ENCODE peak calls at places on chromosome 17, in eight cellular contexts. One of them, this sample, is unnamed. For H3K9me3, the result is how much of the 10 kb centered on the place peaks cover.

GRCh38 chr17:2044263-2044894 is 2.6 kb downstream of the OVCA2 start:
- DNase-seq in ovary: no peak
- DNase-seq in suprapubic skin: no peak
- DNase-seq in transverse colon: no peak
- DNase-seq in H1: no peak
- DNase-seq in stomach: no peak
- DNase-seq in A549: no peak
- DNase-seq in tibial nerve: no peak
- DNase-seq in this sample: no peak

GRCh38 chr17:82691714-82692113 is 6.8 kb downstream of the RAB40B start:
- DNase-seq in H1: no peak
- DNase-seq in stomach: no peak
- DNase-seq in ovary: no peak
- DNase-seq in transverse colon: no peak
- DNase-seq in suprapubic skin: peak
- DNase-seq in A549: no peak
- DNase-seq in tibial nerve: no peak
- DNase-seq in this sample: no peak

GRCh38 chr17:33284022-33284421 is 9.1 kb downstream of the ASIC2 start:
- DNase-seq in A549: peak
- DNase-seq in stomach: peak
- DNase-seq in H1: no peak
- DNase-seq in ovary: peak
- DNase-seq in tibial nerve: no peak
- DNase-seq in transverse colon: peak
- DNase-seq in suprapubic skin: no peak
- DNase-seq in this sample: peak

GRCh38 chr17:36869441-36869840 is 67.8 kb upstream of the LHX1 start:
- DNase-seq in A549: no peak
- DNase-seq in suprapubic skin: no peak
- DNase-seq in ovary: no peak
- DNase-seq in transverse colon: no peak
- DNase-seq in H1: no peak
- DNase-seq in tibial nerve: no peak
- DNase-seq in stomach: no peak
- DNase-seq in this sample: no peak

GRCh38 chr17:30380643-30381419 is 2.1 kb downstream of the CPD start:
- DNase-seq in tibial nerve: no peak
- DNase-seq in H1: no peak
- DNase-seq in stomach: no peak
- DNase-seq in transverse colon: no peak
- DNase-seq in suprapubic skin: no peak
- DNase-seq in ovary: no peak
- DNase-seq in A549: no peak
- DNase-seq in this sample: no peak

GRCh38 chr17:78375401-78376079 is 2.9 kb upstream of the PGS1 start:
- DNase-seq in suprapubic skin: no peak
- DNase-seq in transverse colon: no peak
- DNase-seq in A549: no peak
- DNase-seq in stomach: no peak
- DNase-seq in ovary: no peak
- DNase-seq in H1: no peak
- DNase-seq in tibial nerve: no peak
- DNase-seq in this sample: peak

GRCh38 chr17:14760212-14760611 is 459.3 kb downstream of the HS3ST3B1 start:
- DNase-seq in H1: no peak
- DNase-seq in ovary: no peak
- DNase-seq in suprapubic skin: no peak
- DNase-seq in stomach: no peak
- DNase-seq in tibial nerve: no peak
- DNase-seq in transverse colon: no peak
- DNase-seq in A549: no peak
- DNase-seq in this sample: no peak

GRCh38 chr17:15398291-15398690 is 56.9 kb upstream of the TEKT3 start:
- DNase-seq in A549: no peak
- DNase-seq in tibial nerve: no peak
- DNase-seq in ovary: no peak
- DNase-seq in stomach: no peak
- DNase-seq in transverse colon: no peak
- DNase-seq in H1: no peak
- DNase-seq in suprapubic skin: no peak
- DNase-seq in this sample: no peak

GRCh38 chr17:77944390-77945222 is 13.9 kb upstream of the TNRC6C start:
- DNase-seq in stomach: no peak
- DNase-seq in ovary: no peak
- DNase-seq in H1: no peak
- DNase-seq in A549: no peak
- DNase-seq in suprapubic skin: no peak
- DNase-seq in transverse colon: no peak
- DNase-seq in tibial nerve: no peak
- DNase-seq in this sample: no peak

GRCh38 chr17:2396568-2397246 is 4.2 kb downstream of the MNT start:
- DNase-seq in tibial nerve: peak
- DNase-seq in suprapubic skin: peak
- DNase-seq in A549: peak
- DNase-seq in H1: peak
- DNase-seq in transverse colon: peak
- DNase-seq in ovary: peak
- DNase-seq in stomach: peak
- DNase-seq in this sample: peak

GRCh38 chr17:61642768-61643167 is 51.7 kb upstream of the NACA2 start:
- DNase-seq in transverse colon: no peak
- DNase-seq in ovary: no peak
- DNase-seq in stomach: no peak
- DNase-seq in A549: no peak
- DNase-seq in tibial nerve: no peak
- DNase-seq in H1: no peak
- DNase-seq in suprapubic skin: no peak
- DNase-seq in this sample: no peak

GRCh38 chr17:68533887-68534700 is 21.9 kb downstream of the PRKAR1A start:
- DNase-seq in A549: no peak
- DNase-seq in stomach: no peak
- DNase-seq in tibial nerve: no peak
- DNase-seq in ovary: no peak
- DNase-seq in H1: no peak
- DNase-seq in suprapubic skin: no peak
- DNase-seq in transverse colon: no peak
- DNase-seq in this sample: no peak

GRCh38 chr17:35988164-35988563 is 1.6 kb upstream of the CCL14 start:
- DNase-seq in stomach: no peak
- DNase-seq in suprapubic skin: no peak
- DNase-seq in A549: no peak
- DNase-seq in ovary: no peak
- DNase-seq in tibial nerve: no peak
- DNase-seq in transverse colon: no peak
- DNase-seq in H1: no peak
- DNase-seq in this sample: no peak

GRCh38 chr17:82536220-82537201 is 17.0 kb downstream of the FOXK2 start:
- DNase-seq in stomach: peak
- DNase-seq in suprapubic skin: no peak
- DNase-seq in ovary: peak
- DNase-seq in A549: no peak
- DNase-seq in transverse colon: no peak
- DNase-seq in tibial nerve: peak
- DNase-seq in H1: no peak
- DNase-seq in this sample: peak

GRCh38 chr17:8384801-8385335 is 1.9 kb upstream of the RPL26 start:
- DNase-seq in A549: peak
- DNase-seq in H1: peak
- DNase-seq in tibial nerve: no peak
- DNase-seq in suprapubic skin: no peak
- DNase-seq in transverse colon: no peak
- DNase-seq in ovary: no peak
- DNase-seq in stomach: no peak
- DNase-seq in this sample: no peak

GRCh38 chr17:41894791-41895331 is 23.9 kb downstream of the ACLY start:
- DNase-seq in ovary: peak
- DNase-seq in suprapubic skin: no peak
- DNase-seq in H1: no peak
- DNase-seq in stomach: no peak
- DNase-seq in tibial nerve: peak
- DNase-seq in transverse colon: no peak
- DNase-seq in A549: no peak
- DNase-seq in this sample: peak

DNA sequence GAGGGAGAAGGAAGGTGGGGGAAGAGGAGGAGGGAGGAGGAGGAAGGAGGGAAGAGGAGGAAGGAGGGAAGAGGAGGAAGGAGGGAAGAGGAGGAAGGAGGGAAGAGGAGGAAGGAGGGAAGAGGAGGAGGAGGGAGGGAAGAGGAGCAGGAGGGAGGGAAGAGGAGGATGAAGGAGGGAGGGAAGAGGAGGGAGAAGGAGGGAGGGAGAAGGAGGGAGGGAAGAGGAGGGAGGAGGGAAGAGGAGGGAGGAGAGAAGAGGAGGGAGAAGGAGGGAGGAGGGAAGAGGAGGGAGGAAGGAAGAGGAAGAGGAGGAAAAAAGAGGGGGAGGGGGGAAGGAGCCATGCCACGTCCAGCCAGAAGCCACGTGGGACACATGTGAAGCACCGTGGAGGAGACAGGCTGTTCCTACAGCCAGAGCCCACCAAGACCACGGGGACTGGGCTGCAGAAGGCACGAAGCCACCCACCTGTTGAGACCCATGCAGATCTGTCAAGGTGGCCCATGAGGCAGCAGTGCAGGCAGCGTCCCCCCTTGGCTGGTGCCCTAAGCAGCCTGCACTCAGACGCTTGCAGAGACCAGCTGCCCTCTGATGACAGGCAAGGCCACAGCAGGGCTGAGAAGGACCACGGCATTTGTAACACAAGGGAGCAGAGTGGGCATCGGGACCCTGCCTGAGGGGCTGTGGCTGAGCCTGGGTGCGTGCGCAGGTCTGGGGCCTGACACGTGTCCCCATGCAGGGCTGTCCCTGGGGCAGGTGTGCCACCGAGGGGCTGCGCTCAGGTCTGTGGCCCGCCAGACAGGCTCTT is 10.3 kb downstream of the NDUFAF8 start:
- DNase-seq in A549: no peak
- DNase-seq in tibial nerve: no peak
- DNase-seq in transverse colon: no peak
- DNase-seq in H1: no peak
- DNase-seq in ovary: no peak
- DNase-seq in stomach: no peak
- DNase-seq in suprapubic skin: no peak
- DNase-seq in this sample: no peak
- H3K4me3 ChIP-seq in A549: no peak
- H3K4me3 ChIP-seq in tibial nerve: no peak
- H3K4me3 ChIP-seq in transverse colon: no peak
- H3K4me3 ChIP-seq in H1: no peak
- H3K4me3 ChIP-seq in ovary: no peak
- H3K4me3 ChIP-seq in stomach: no peak
- H3K4me3 ChIP-seq in suprapubic skin: no peak
- H3K4me3 ChIP-seq in this sample: no peak

DNA sequence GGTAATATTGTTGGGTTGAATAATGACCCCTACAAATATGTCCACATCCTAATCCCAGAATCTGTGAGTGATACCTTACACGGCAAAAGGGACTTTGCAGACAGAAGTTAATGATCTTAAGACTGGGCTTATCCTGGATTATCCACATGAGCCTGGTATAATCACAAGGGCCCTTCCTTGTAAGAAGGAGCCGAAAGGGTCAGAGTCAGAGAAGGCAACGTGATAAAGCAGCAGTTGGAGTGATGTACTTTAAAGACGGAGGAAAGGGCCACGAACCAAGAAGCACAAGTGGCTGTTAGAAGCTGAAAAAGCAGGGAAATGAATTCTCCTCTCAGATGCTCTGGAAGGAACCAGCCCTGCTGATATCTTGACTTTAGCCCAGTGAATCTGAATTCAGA is 137.8 kb downstream of the UTP18 start:
- DNase-seq in transverse colon: no peak
- DNase-seq in tibial nerve: no peak
- DNase-seq in ovary: no peak
- DNase-seq in A549: no peak
- DNase-seq in H1: no peak
- DNase-seq in suprapubic skin: no peak
- DNase-seq in stomach: no peak
- DNase-seq in this sample: no peak
- TF ChIP-seq EP300 in transverse colon: no peak
- TF ChIP-seq EP300 in tibial nerve: no peak
- TF ChIP-seq EP300 in ovary: no peak
- TF ChIP-seq EP300 in A549: no peak
- TF ChIP-seq EP300 in H1: no peak
- TF ChIP-seq EP300 in suprapubic skin: no peak
- TF ChIP-seq EP300 in stomach: no peak
- TF ChIP-seq EP300 in this sample: no peak

GRCh38 chr17:5179003-5179402 is 12.7 kb downstream of the ZNF594 start:
- DNase-seq in ovary: no peak
- DNase-seq in suprapubic skin: no peak
- DNase-seq in tibial nerve: no peak
- DNase-seq in A549: no peak
- DNase-seq in H1: no peak
- DNase-seq in transverse colon: no peak
- DNase-seq in stomach: no peak
- DNase-seq in this sample: no peak

GRCh38 chr17:5184284-5184683 is 7.4 kb downstream of the ZNF594 start:
- DNase-seq in stomach: no peak
- DNase-seq in ovary: no peak
- DNase-seq in A549: no peak
- DNase-seq in suprapubic skin: no peak
- DNase-seq in transverse colon: no peak
- DNase-seq in H1: no peak
- DNase-seq in tibial nerve: no peak
- DNase-seq in this sample: no peak

GRCh38 chr17:5183410-5183793 is 8.3 kb downstream of the ZNF594 start:
- DNase-seq in tibial nerve: no peak
- DNase-seq in ovary: no peak
- DNase-seq in stomach: no peak
- DNase-seq in A549: no peak
- DNase-seq in H1: no peak
- DNase-seq in suprapubic skin: no peak
- DNase-seq in transverse colon: no peak
- DNase-seq in this sample: no peak

GRCh38 chr17:5181509-5182305 is 10.0 kb downstream of the ZNF594 start:
- DNase-seq in ovary: no peak
- DNase-seq in A549: no peak
- DNase-seq in suprapubic skin: no peak
- DNase-seq in stomach: no peak
- DNase-seq in H1: no peak
- DNase-seq in tibial nerve: no peak
- DNase-seq in transverse colon: no peak
- DNase-seq in this sample: no peak

GRCh38 chr17:5182597-5183409 is 8.9 kb downstream of the ZNF594 start:
- DNase-seq in H1: no peak
- DNase-seq in stomach: no peak
- DNase-seq in ovary: no peak
- DNase-seq in suprapubic skin: no peak
- DNase-seq in transverse colon: no peak
- DNase-seq in A549: no peak
- DNase-seq in tibial nerve: no peak
- DNase-seq in this sample: no peak
- H3K9me3 ChIP-seq in H1: half or more
- H3K9me3 ChIP-seq in stomach: half or more
- H3K9me3 ChIP-seq in ovary: half or more
- H3K9me3 ChIP-seq in suprapubic skin: half or more
- H3K9me3 ChIP-seq in transverse colon: half or more
- H3K9me3 ChIP-seq in A549: half or more
- H3K9me3 ChIP-seq in tibial nerve: half or more
- H3K9me3 ChIP-seq in this sample: half or more

DNA sequence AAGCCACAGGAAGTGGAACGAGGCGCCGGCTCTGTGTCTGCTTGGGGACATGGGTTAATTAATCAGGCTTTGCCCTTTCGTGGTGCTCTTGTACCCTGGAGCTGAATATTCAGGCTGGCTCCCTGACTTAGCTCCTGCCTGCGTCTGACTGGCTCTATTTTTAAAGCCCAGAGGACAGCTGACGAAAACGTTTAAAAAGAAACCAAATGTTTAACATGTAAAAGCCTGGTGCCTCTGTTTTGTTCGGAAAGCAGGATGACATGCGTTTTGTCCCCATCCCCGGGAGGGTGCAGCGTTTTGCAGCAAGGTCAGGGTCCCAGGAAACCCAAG is 61.1 kb downstream of the NT5M start:
- DNase-seq in ovary: no peak
- DNase-seq in A549: no peak
- DNase-seq in H1: no peak
- DNase-seq in stomach: no peak
- DNase-seq in tibial nerve: no peak
- DNase-seq in transverse colon: no peak
- DNase-seq in suprapubic skin: peak
- DNase-seq in this sample: peak
- H3K4me3 ChIP-seq in ovary: no peak
- H3K4me3 ChIP-seq in A549: no peak
- H3K4me3 ChIP-seq in H1: no peak
- H3K4me3 ChIP-seq in stomach: no peak
- H3K4me3 ChIP-seq in tibial nerve: no peak
- H3K4me3 ChIP-seq in transverse colon: no peak
- H3K4me3 ChIP-seq in suprapubic skin: no peak
- H3K4me3 ChIP-seq in this sample: no peak

This sample was measured in sigmoid colon.